ENCODE peak calls at places on chromosomes 6 and 20, in four cellular contexts. G is fibroblast of the aortic adventitia, Y is AG04449, N is psoas muscle. U is an unnamed sample.

GRCh38 chr6:151475653-151476523 is 17.9 kb upstream of the CCDC170 start:
- DNase-seq in G (peak), N (no peak), Y (no peak), U (peak)

GRCh38 chr6:48560408-48560807 is 449.4 kb upstream of the PTCHD4 start:
- DNase-seq in Y (no peak), G (peak), N (no peak), U (peak)

GRCh38 chr6:62009445-62009844 is 276.6 kb downstream of the KHDRBS2 start:
- DNase-seq in G (no peak), N (no peak), Y (no peak), U (no peak)

GRCh38 chr6:71404145-71404966 is 115.7 kb downstream of the OGFRL1 start:
- DNase-seq in N (no peak), Y (no peak), G (peak), U (peak)

GRCh38 chr20:59939879-59940128 is 301 bp downstream of the PPP1R3D start:
- DNase-seq in G (no peak), Y (no peak), N (peak), U (no peak)

GRCh38 chr6:138972226-138972665 is 15.8 kb downstream of the REPS1 start:
- DNase-seq in G (peak), Y (no peak), N (no peak), U (peak)

GRCh38 chr20:8853805-8854338 is 215.0 kb upstream of the PLCB4 start:
- DNase-seq in Y (peak), N (no peak), G (peak), U (peak)

GRCh38 chr20:52490715-52491430 is 299.3 kb upstream of the ZFP64 start:
- DNase-seq in G (peak), Y (peak), N (no peak), U (peak)

GRCh38 chr20:44649976-44650375 is 1.5 kb downstream of the ADA start:
- DNase-seq in Y (no peak), G (no peak), N (no peak), U (no peak)

GRCh38 chr20:44650777-44651493 is 564 bp downstream of the ADA start:
- DNase-seq in Y (no peak), G (peak), N (peak), U (no peak)

GRCh38 chr20:44646641-44647274 is 4.7 kb downstream of the ADA start:
- DNase-seq in G (no peak), Y (no peak), N (no peak), U (peak)

GRCh38 chr20:44648068-44648467 is 3.4 kb downstream of the ADA start:
- DNase-seq in N (no peak), G (no peak), Y (no peak), U (no peak)

GRCh38 chr20:44648579-44648978 is 2.9 kb downstream of the ADA start:
- DNase-seq in N (no peak), Y (no peak), G (no peak), U (no peak)
- TF ChIP-seq CTCF in N (no peak), Y (no peak), G (no peak), U (no peak)

GRCh38 chr6:165716886-165717285 is 53.8 kb upstream of the PDE10A start:
- DNase-seq in N (no peak), Y (no peak), G (no peak), U (no peak)

GRCh38 chr6:165715428-165715827 is 52.4 kb upstream of the PDE10A start:
- DNase-seq in Y (no peak), G (no peak), N (no peak), U (no peak)

GRCh38 chr6:165714907-165715306 is 51.9 kb upstream of the PDE10A start:
- DNase-seq in Y (no peak), N (no peak), G (no peak), U (no peak)

GRCh38 chr6:165718486-165718885 is 55.4 kb upstream of the PDE10A start:
- DNase-seq in Y (no peak), N (no peak), G (peak), U (no peak)

GRCh38 chr6:165717732-165718465 is 54.9 kb upstream of the PDE10A start:
- DNase-seq in G (peak), Y (no peak), N (no peak), U (peak)
- H3K4me3 ChIP-seq in G (peak), Y (no peak), N (no peak), U (no peak)

DNA sequence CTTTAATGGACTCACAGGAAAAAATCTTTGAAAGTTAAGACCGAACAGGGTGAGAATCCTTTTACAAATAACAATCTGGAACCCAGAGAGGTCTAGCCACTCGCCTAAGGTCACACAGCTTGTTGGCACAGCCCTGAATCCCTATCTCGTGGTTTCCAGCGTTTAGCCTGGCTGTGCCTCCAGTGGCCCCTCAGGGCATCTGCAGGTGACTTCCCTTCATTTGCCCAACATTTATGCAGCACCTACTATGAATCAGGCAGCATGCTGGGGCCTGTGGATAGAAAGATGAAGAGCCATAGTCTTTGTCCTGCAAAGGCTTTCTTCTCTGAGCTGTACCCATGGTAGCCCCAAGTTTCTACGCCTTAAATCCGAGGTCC is 2.6 kb upstream of the NR2E1 start:
- DNase-seq in G (no peak), N (no peak), Y (no peak), U (no peak)
- TF ChIP-seq CTCF in G (no peak), N (no peak), Y (no peak), U (no peak)

DNA sequence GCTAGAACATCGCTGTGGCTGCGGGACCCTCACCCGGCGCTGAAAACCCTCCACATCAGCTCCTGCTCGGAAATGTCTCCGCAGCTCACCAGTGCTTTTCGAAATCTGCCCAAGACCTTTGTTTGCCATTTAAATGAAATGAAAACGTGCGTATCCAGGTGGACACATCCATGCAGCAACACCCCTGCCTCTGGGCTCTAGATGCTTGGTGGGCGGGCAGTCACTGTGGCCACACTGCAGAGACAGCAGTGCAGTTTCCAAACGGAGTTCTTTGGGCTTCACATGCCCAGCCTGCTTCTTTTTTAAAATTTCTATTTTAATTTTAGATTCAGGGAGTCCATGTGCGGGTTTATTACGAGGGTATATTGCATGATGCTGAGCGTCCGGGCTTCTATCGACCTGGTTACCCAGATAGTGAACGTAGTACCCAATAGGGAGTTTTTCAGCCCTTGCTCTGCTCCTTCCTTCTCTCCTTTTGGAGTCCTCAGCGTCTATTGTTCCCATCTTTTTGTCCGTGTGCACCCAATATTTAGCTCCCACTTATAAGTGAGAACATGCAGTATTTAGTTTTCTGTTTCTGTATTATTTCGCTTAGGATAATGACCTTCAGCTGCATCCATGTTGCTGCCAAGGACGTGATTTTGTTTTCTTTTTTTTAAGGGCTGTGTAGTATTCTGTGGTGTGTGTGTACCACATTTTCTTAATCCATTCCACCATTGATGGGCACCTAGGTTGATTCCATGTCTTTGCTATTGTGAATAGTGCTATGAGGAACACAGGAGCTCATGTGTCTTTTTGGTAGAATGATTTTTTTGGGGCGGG is 4.8 kb upstream of the TUBB2B start:
- DNase-seq in N (no peak), Y (no peak), G (no peak), U (no peak)
- H3K4me3 ChIP-seq in N (peak), Y (peak), G (peak), U (peak)

GRCh38 chr20:16531485-16531884 is 41.8 kb downstream of the KIF16B start:
- DNase-seq in N (no peak), G (no peak), Y (no peak), U (no peak)

GRCh38 chr20:16537025-16537665 is 36.1 kb downstream of the KIF16B start:
- DNase-seq in Y (no peak), G (no peak), N (no peak), U (peak)

GRCh38 chr20:16530201-16530681 is 43.0 kb downstream of the KIF16B start:
- DNase-seq in Y (no peak), G (peak), N (no peak), U (peak)

GRCh38 chr20:16535281-16535680 is 38.0 kb downstream of the KIF16B start:
- DNase-seq in N (no peak), G (no peak), Y (no peak), U (no peak)

GRCh38 chr20:16533493-16533892 is 39.8 kb downstream of the KIF16B start:
- DNase-seq in G (no peak), Y (no peak), N (no peak), U (no peak)
- TF ChIP-seq CTCF in G (no peak), Y (no peak), N (no peak), U (no peak)

GRCh38 chr6:43724914-43725642 is 37.5 kb upstream of the MRPS18A start:
- DNase-seq in N (peak), G (peak), Y (no peak), U (peak)
- H3K4me3 ChIP-seq in N (no peak), G (no peak), Y (no peak), U (no peak)

DNA sequence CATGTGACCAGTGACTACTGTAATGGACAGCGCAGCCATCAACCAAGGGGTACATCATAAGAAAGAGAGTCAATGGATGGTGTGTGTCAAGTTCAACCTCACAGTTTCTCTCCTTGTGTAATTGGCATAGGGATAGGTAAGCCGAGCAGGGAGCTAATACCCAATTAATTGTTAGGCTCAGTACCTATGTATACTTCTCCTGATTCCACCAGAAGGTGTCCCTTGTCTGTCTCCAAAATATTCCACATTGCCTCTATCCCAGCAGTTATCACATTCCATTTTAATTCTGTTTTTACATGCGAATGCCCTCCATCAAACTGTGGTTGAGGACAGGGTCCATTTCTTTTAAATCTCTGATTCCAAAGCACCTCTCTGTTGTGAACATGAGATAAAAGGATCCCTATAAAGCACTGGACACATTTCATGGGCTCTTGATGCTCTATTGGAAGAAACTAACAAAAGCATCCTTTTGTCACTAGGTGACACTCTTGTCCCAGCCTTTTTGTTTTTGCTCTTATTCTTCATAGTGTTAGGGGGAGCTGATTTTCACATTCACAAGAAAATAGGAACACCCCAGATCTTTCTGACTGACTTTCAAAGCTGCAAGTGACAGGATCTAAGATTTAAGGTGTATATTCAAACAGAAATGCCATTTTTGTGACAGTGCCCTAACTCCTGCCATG is 38.9 kb downstream of the FBXO9 start:
- DNase-seq in G (peak), N (no peak), Y (no peak), U (no peak)
- TF ChIP-seq CTCF in G (no peak), N (peak), Y (no peak), U (no peak)

DNA sequence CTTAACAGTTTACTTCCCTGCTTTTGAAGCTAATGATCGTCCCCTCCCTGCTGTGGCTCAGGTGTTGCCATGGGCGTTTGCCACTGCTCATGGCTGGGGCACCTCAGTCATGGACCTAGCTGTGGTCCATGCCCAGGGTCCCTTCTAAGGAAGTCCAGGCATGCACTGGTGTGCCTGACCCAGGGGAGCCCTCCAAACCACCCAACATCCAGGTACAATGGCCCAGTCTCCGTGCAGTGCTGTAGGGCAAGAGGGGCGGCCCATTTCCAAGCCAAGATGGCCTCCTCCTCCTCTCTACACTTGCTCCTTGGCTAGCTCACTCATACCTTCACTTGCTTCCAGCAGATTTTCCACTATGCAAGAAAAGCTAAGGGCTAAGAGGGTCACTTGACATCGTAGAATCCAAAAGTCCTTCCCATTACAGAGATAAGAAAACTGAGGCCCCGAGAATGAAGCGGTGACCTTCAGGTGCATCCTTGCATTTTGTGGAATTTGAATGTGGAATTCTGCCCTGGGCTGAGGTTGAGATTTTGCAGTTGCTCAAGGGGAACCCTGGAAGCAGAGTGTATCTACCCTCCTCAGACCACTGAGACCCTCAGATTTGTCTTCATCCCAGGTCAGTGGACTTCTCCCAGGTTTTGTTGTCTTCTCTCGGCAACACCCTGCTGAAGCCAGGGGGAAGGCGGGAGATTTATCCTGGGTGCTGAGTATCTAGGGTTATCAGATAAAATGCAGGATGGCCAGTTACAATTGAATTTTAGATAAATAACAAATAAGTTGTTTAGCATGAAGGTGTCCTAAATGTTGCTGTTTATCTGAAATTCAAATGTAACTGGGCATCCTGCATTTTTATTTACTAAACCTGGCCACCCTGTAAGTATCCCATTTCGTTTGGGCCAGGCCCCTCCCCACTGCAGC is 42.7 kb downstream of the FGD2 start:
- DNase-seq in Y (no peak), N (no peak), G (no peak), U (no peak)
- H3K4me3 ChIP-seq in Y (no peak), N (no peak), G (no peak), U (no peak)

GRCh38 chr6:15366003-15366535 is 120.2 kb downstream of the JARID2 start:
- DNase-seq in N (no peak), G (no peak), Y (no peak), U (no peak)
- TF ChIP-seq CTCF in N (no peak), G (no peak), Y (no peak), U (no peak)

U was measured in fibroblast of villous mesenchyme.